ENCODE peak calls at places on chromosomes 11 and 22, in four cellular contexts. F, X, J and C are unnamed samples.

GRCh38 chr22:19058713-19059451 is 63.3 kb downstream of the DGCR2 start:
- DNase-seq in F (no peak), X (no peak), J (no peak), C (no peak)

GRCh38 chr11:129814244-129814992 is 1.2 kb upstream of the TMEM45B start:
- DNase-seq in F (no peak), X (no peak), J (no peak), C (no peak)

GRCh38 chr22:45155050-45155840 is 8.5 kb upstream of the NUP50 start:
- DNase-seq in F (no peak), X (no peak), J (no peak), C (no peak)

GRCh38 chr11:33475999-33476398 is 218.8 kb downstream of the HIPK3 start:
- DNase-seq in F (no peak), X (peak), J (no peak), C (no peak)

GRCh38 chr11:63599211-63600122 is 14.8 kb downstream of the PLAAT3 start:
- DNase-seq in F (no peak), X (no peak), J (no peak), C (no peak)

GRCh38 chr11:28701760-28702449 is 593.7 kb downstream of the METTL15 start:
- DNase-seq in F (no peak), X (no peak), J (no peak), C (no peak)

GRCh38 chr22:21857501-21857914 is 9.9 kb downstream of the MAPK1 start:
- DNase-seq in F (no peak), X (peak), J (peak), C (no peak)

GRCh38 chr11:126423154-126423553 is 67.7 kb downstream of the ST3GAL4 start:
- DNase-seq in F (no peak), X (no peak), J (no peak), C (no peak)

GRCh38 chr22:28813772-28814518 is 13.6 kb upstream of the XBP1 start:
- DNase-seq in F (no peak), X (peak), J (no peak), C (no peak)

GRCh38 chr11:129704831-129705230 is 110.8 kb upstream of the TMEM45B start:
- DNase-seq in F (no peak), X (no peak), J (no peak), C (no peak)

GRCh38 chr11:10255388-10256125 is 38.5 kb downstream of the SBF2 start:
- DNase-seq in F (no peak), X (no peak), J (no peak), C (no peak)

DNA sequence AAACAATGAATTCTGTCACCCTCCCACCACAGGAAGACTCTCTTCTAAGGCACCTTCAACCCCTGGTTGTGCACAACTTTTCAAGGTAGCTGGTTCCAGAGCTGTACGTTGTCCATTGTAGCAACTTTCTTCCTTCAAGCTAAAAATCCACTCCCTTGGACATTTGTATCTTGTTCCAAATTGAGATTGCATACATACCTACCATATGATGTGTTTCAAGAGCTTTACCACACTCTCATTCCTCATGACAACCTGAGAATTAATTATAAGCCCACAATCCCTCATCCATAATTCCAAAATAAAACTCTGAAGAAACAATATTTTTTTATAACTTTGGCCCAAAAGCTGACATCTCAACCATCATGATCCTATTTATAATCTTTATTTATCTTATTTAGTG is 3.0 kb downstream of the OR52W1 start:
- DNase-seq in F (no peak), X (no peak), J (no peak), C (no peak)
- H3K4me3 ChIP-seq in F (no peak), X (no peak), J (no peak), C (no peak)

GRCh38 chr11:117177534-117178209 is 871 bp upstream of the SIDT2 start:
- DNase-seq in F (no peak), X (no peak), J (no peak), C (no peak)
- TF ChIP-seq SUZ12 in F (no peak), X (no peak), J (no peak), C (no peak)

GRCh38 chr11:62542750-62543567 is 3.6 kb downstream of the AHNAK start:
- DNase-seq in F (no peak), X (no peak), J (peak), C (no peak)

GRCh38 chr11:62544521-62545436 is 1.8 kb downstream of the AHNAK start:
- DNase-seq in F (no peak), X (no peak), J (no peak), C (no peak)

GRCh38 chr11:62543680-62544444 is 2.7 kb downstream of the AHNAK start:
- DNase-seq in F (no peak), X (no peak), J (no peak), C (no peak)

GRCh38 chr11:62540804-62541671 is 5.6 kb downstream of the AHNAK start:
- DNase-seq in F (no peak), X (no peak), J (peak), C (no peak)

DNA sequence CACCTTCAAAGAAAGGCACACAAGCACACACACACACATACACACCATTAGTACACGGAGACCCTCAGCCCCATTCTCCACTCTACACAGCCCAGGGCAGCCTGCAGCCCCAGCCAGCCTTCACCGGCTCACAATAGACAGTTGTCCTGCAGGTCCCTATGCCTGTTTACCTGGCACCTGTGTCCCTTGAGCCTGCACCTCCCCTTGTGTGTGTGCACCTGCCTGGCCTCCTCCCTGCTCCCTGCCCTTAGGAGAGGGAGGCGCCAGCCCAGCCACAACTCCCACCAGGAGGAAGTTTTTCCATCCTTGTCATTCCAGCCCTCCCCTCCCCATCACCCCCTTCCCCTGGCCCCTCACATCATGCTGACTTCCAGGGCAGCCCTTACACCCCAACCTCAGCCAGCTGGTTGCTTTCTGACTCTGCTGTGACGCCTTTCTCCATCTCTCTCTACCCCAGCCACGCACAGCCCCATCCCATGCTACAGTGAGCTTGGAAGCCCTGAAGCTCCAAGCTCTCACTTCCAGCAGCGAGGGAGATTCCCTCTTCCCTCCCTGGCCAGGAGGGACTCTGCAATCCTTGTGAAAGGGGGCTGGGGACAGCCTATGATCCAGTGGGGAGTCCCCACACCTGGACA is 4.4 kb downstream of the AHNAK start:
- DNase-seq in F (no peak), X (no peak), J (no peak), C (no peak)
- H3K4me3 ChIP-seq in F (peak), X (peak), J (peak), C (peak)

GRCh38 chr11:45651841-45652745 is 13.3 kb downstream of the CHST1 start:
- DNase-seq in F (no peak), X (no peak), J (no peak), C (no peak)
- TF ChIP-seq SUZ12 in F (no peak), X (no peak), J (no peak), C (no peak)

DNA sequence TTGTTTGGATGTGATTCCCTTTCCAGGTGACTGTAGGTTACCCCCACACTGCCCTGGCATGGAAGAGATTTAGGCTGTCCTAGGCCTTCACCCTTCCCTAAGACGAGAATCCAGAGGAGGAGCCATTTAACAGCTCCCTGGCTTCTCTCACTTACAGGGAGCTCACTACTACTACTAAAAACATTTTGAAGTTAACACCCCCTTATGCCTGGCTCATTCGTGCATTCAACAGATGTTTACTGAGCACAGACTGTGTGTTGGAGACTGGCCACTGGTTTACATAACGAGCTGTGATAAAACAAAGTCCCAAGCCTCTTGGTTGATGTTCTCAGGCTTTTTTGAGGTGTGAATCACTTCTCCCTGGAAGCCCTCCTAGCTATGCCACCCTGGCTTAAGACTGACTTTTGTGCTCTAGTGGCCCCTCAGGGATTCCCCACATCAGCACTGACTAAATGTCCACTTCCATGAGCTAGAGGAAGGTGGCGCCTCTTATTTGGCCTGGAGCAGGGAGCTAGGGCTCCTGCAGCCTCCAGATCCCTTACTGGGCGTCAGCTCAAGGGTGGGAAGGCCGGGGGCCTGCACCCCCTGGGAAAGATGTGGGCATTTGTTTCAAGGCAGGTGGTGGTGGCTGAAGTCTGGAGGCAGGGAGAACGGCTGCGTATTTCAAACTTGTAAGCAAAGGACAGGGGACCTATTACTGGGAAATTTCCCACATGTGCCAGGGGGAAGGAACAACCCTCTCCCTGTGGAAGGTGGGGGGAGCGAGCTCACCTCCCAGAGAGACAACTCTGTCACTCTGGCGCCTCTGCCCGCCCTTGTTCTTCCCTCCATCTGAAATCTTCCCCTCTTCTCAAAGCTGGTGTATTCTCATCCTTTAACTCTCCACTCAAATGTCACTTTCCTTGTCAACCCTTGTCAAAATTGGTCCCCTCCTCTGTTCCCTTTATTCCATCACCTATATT is 19.4 kb upstream of the MALAT1 start:
- DNase-seq in F (no peak), X (no peak), J (no peak), C (no peak)
- H3K4me3 ChIP-seq in F (no peak), X (peak), J (no peak), C (no peak)

GRCh38 chr22:49634006-49634772 is 193.5 kb downstream of the BRD1 start:
- DNase-seq in F (no peak), X (no peak), J (no peak), C (no peak)

GRCh38 chr22:49633010-49633324 is 194.7 kb downstream of the BRD1 start:
- DNase-seq in F (no peak), X (no peak), J (no peak), C (no peak)

GRCh38 chr22:49630448-49630946 is 197.2 kb downstream of the BRD1 start:
- DNase-seq in F (no peak), X (no peak), J (no peak), C (no peak)

GRCh38 chr22:49629586-49630447 is 197.9 kb downstream of the BRD1 start:
- DNase-seq in F (no peak), X (no peak), J (no peak), C (no peak)

GRCh38 chr22:49632199-49633009 is 195.3 kb downstream of the BRD1 start:
- DNase-seq in F (peak), X (peak), J (no peak), C (peak)
- TF ChIP-seq SUZ12 in F (no peak), X (no peak), J (no peak), C (no peak)